ENCODE peak calls at places on chromosomes 7 and 10, in five cellular contexts. Q is pancreas; F is lung; X is cardiac fibroblast; J is CD4-positive, CD25-positive, alpha-beta regulatory T cell. L is an unnamed sample.

GRCh38 chr10:99630439-99630838 is 10.2 kb upstream of the SLC25A28 start:
- DNase-seq in J (no peak), Q (peak), X (peak), F (no peak), L (peak)

GRCh38 chr10:3010819-3011422 is 56.4 kb upstream of the PFKP start:
- DNase-seq in Q (peak), X (no peak), F (no peak), J (no peak), L (no peak)

GRCh38 chr7:24829787-24830186 is 72.5 kb upstream of the GSDME start:
- DNase-seq in J (no peak), Q (no peak), F (no peak), X (no peak), L (no peak)

GRCh38 chr7:92790987-92791386 is 45.4 kb downstream of the CDK6 start:
- DNase-seq in F (no peak), Q (no peak), X (peak), J (no peak), L (no peak)

GRCh38 chr7:20438665-20439376 is 108.1 kb downstream of the ITGB8 start:
- DNase-seq in J (no peak), Q (no peak), X (no peak), F (no peak), L (no peak)

GRCh38 chr7:77353911-77354310 is 62.2 kb downstream of the GSAP start:
- DNase-seq in F (no peak), Q (no peak), J (no peak), X (no peak), L (no peak)

GRCh38 chr10:122236690-122237306 is 34.3 kb upstream of the BTBD16 start:
- DNase-seq in Q (no peak), F (no peak), X (no peak), J (no peak), L (no peak)

GRCh38 chr7:7672545-7673239 is 32.1 kb downstream of the UMAD1 start:
- DNase-seq in F (no peak), J (no peak), Q (no peak), X (no peak), L (no peak)

GRCh38 chr7:3065724-3066143 is 22.1 kb upstream of the CARD11 start:
- DNase-seq in Q (peak), X (peak), J (peak), F (no peak), L (no peak)

GRCh38 chr7:87380905-87381304 is 35.4 kb downstream of the CROT start:
- DNase-seq in X (no peak), F (no peak), J (no peak), Q (no peak), L (no peak)

GRCh38 chr10:110959379-110960332 is 40.3 kb downstream of the SHOC2 start:
- DNase-seq in J (no peak), Q (no peak), X (no peak), F (no peak), L (no peak)

GRCh38 chr10:71038921-71039320 is 150.6 kb upstream of the PCBD1 start:
- DNase-seq in J (no peak), F (no peak), X (no peak), Q (no peak), L (no peak)

GRCh38 chr10:79422178-79422892 is 23.1 kb downstream of the ZCCHC24 start:
- DNase-seq in X (peak), F (no peak), J (no peak), Q (no peak), L (peak)

GRCh38 chr7:154990964-154991514 is 11.9 kb downstream of the PAXIP1 start:
- DNase-seq in J (no peak), X (no peak), F (no peak), Q (no peak), L (no peak)

GRCh38 chr10:96850825-96851224 is 18.7 kb downstream of the LCOR start:
- DNase-seq in X (peak), Q (no peak), F (no peak), J (no peak), L (peak)

GRCh38 chr7:36273836-36274235 is 115.8 kb upstream of the ANLN start:
- DNase-seq in F (no peak), Q (no peak), X (no peak), J (no peak), L (no peak)

GRCh38 chr7:48617508-48617907 is 306.8 kb upstream of the CDC14C start:
- DNase-seq in X (no peak), Q (no peak), F (no peak), J (no peak), L (no peak)

GRCh38 chr10:129104266-129105045 is 362.6 kb upstream of the MGMT start:
- DNase-seq in X (no peak), F (peak), J (no peak), Q (no peak), L (no peak)

GRCh38 chr10:127907411-127908105 is 655 bp downstream of the PTPRE start:
- DNase-seq in X (peak), F (peak), Q (no peak), J (no peak), L (peak)

GRCh38 chr7:135672560-135673359 is 10.4 kb downstream of the STMP1 start:
- DNase-seq in Q (no peak), J (no peak), F (no peak), X (peak), L (peak)

GRCh38 chr7:33764752-33765451 is 140.4 kb upstream of the BMPER start:
- DNase-seq in F (no peak), J (no peak), X (peak), Q (peak), L (no peak)

GRCh38 chr7:156928406-156928747 is 21.1 kb upstream of the NOM1 start:
- DNase-seq in J (no peak), X (no peak), F (no peak), Q (no peak), L (no peak)

GRCh38 chr7:138864667-138865066 is 66.7 kb upstream of the ATP6V0A4 start:
- DNase-seq in X (peak), Q (no peak), F (no peak), J (no peak), L (no peak)

GRCh38 chr10:126387041-126387908 is 1.0 kb downstream of the ADAM12 start:
- DNase-seq in F (peak), J (no peak), X (peak), Q (peak), L (peak)

GRCh38 chr10:68599754-68600040 is 39.6 kb downstream of the TET1 start:
- DNase-seq in Q (no peak), X (no peak), F (no peak), J (no peak), L (no peak)

GRCh38 chr10:130902471-130902870 is 409.1 kb downstream of the TCERG1L start:
- DNase-seq in J (no peak), Q (no peak), X (no peak), F (no peak), L (no peak)

GRCh38 chr7:74028321-74028812 is 394 bp downstream of the ELN start:
- DNase-seq in X (no peak), F (no peak), Q (peak), J (no peak), L (no peak)

GRCh38 chr7:89926721-89927120 is 227.5 kb upstream of the STEAP1 start:
- DNase-seq in F (no peak), Q (no peak), J (no peak), X (no peak), L (no peak)

GRCh38 chr10:93447970-93448369 is 34.2 kb downstream of the MYOF start:
- DNase-seq in J (no peak), F (no peak), X (no peak), Q (no peak), L (no peak)

GRCh38 chr10:31268616-31269303 is 50.3 kb upstream of the ZEB1 start:
- DNase-seq in Q (no peak), J (no peak), F (no peak), X (no peak), L (no peak)

GRCh38 chr10:84205049-84205852 is 10.9 kb downstream of the CDHR1 start:
- DNase-seq in X (peak), F (peak), J (peak), Q (no peak), L (no peak)

GRCh38 chr10:50318129-50318528 is 66.8 kb upstream of the ASAH2 start:
- DNase-seq in J (no peak), X (no peak), F (no peak), Q (no peak), L (no peak)

GRCh38 chr10:72846225-72846624 is 47.3 kb upstream of the OIT3 start:
- DNase-seq in Q (no peak), X (peak), J (no peak), F (no peak), L (peak)

GRCh38 chr7:63114371-63114985 is 884.2 kb upstream of the ZNF722 start:
- DNase-seq in J (no peak), F (no peak), X (no peak), Q (no peak), L (no peak)

GRCh38 chr10:1454964-1455363 is 282.4 kb downstream of the ADARB2 start:
- DNase-seq in Q (no peak), X (no peak), J (no peak), F (no peak), L (no peak)

GRCh38 chr10:1449806-1450205 is 287.5 kb downstream of the ADARB2 start:
- DNase-seq in J (no peak), Q (no peak), F (no peak), X (no peak), L (no peak)

GRCh38 chr10:1454428-1454827 is 282.9 kb downstream of the ADARB2 start:
- DNase-seq in F (no peak), Q (no peak), X (no peak), J (no peak), L (no peak)

GRCh38 chr10:1451362-1451888 is 285.9 kb downstream of the ADARB2 start:
- DNase-seq in F (no peak), Q (no peak), X (no peak), J (no peak), L (no peak)

GRCh38 chr10:1452777-1453176 is 284.5 kb downstream of the ADARB2 start:
- DNase-seq in F (no peak), Q (no peak), J (no peak), X (no peak), L (no peak)
- H3K4me3 ChIP-seq in F (no peak), Q (no peak), J (no peak), X (no peak), L (no peak)

DNA sequence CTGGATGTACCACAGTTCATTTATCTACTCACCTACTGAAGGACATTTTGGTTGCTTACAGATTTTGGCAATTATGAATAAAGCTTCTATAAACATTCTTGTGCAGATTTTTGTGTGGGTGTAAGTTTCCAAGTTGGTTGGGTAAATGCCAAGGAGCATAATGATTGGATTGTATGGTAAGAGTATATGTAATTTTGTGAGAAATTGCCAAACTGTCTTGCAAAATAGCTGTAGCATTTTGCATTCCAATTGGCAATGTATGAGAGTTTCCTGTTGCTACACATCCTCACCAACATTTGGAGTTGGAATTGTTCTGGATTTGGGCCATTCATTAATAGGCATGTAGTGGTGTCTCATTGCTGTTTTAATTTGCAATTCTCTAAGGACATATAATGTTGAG is 33.9 kb upstream of the HYAL4 start:
- DNase-seq in Q (no peak), F (no peak), J (no peak), X (peak), L (no peak)
- H3K4me3 ChIP-seq in Q (no peak), F (no peak), J (no peak), X (no peak), L (no peak)

GRCh38 chr10:14564268-14564744 is 210.4 kb downstream of the FAM107B start:
- DNase-seq in Q (no peak), J (peak), F (no peak), X (no peak), L (no peak)
- H3K4me3 ChIP-seq in Q (no peak), J (peak), F (no peak), X (no peak), L (no peak)

DNA sequence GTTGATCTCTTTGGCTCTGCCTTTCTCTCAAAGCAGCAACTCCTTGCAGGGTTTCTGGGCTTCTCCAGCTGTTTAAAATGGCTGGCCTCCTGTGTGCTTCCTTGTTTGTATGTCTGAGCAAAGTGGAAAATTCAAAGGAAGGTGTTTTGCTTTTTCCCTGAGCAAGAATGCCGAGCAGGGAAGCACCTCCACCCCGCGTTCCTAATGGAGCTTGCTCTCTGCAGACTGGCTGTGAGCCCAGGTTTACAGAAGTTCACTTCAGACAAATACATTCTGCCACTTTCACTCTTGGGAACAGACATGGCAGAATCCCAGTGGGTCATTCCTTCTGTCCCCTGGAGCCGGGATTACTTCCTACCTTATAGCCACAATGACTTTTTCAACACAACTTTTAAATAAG is 181.8 kb upstream of the AGK start:
- DNase-seq in X (no peak), J (no peak), F (no peak), Q (no peak), L (no peak)
- H3K4me3 ChIP-seq in X (no peak), J (no peak), F (no peak), Q (no peak), L (no peak)

DNA sequence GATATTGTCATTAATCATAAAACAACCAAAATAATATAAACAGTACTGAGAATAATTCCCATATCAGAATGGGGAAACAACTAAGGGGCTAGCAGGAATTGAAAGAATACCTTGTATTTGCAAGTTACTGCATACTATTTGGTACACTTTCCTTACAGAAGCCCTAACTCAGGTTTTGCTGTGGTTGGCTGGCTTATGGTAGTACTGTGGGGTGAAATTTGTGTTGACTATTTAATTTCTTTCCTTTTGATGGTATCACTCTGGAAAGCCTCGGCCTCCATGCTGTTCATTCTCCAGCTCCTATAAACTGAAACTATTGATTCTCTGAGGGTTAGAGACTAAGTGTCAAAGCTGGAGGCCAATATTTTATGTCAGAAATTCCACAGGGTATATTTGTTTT is 13.6 kb downstream of the SKIDA1 start:
- DNase-seq in Q (no peak), J (no peak), F (no peak), X (no peak), L (no peak)
- H3K4me3 ChIP-seq in Q (no peak), J (no peak), F (no peak), X (no peak), L (peak)

DNA sequence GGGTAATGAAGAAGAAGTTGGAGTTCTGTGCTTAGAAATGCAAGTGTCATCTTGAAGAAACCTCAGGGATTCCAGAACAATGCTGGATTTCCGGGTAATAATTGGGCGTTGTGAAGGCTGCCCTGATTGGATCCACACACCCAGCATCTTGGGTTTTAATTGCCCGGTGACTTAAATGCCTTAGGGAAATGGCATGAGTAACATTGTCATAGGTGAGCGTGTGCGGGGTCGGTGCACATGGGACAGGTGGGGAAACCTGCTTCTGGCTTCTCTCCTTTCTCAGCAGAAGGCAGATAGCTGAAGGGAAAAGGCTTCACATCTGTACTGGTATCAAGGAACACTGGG is 15.2 kb upstream of the CAMK1D start:
- DNase-seq in X (no peak), J (no peak), F (no peak), Q (no peak), L (no peak)
- H3K4me3 ChIP-seq in X (no peak), J (no peak), F (no peak), Q (no peak), L (no peak)

GRCh38 chr7:121084748-121085336 is 96.3 kb downstream of the CPED1 start:
- DNase-seq in F (no peak), Q (no peak), J (no peak), X (peak), L (peak)
- H3K4me3 ChIP-seq in F (no peak), Q (no peak), J (no peak), X (no peak), L (no peak)

GRCh38 chr7:150976529-150977381 is 1.4 kb downstream of the KCNH2 start:
- DNase-seq in X (no peak), F (no peak), Q (no peak), J (no peak), L (no peak)
- H3K4me3 ChIP-seq in X (no peak), F (no peak), Q (peak), J (no peak), L (no peak)

GRCh38 chr7:1233328-1234048 is 816 bp downstream of the UNCX start:
- DNase-seq in J (no peak), Q (no peak), F (no peak), X (no peak), L (no peak)
- H3K4me3 ChIP-seq in J (no peak), Q (no peak), F (no peak), X (no peak), L (no peak)